ENCODE peak calls at places on chromosomes 3 and 15, in five cellular contexts. B is stimulated activated CD8-positive, alpha-beta memory T cell treated with anti-CD3 and anti-CD28 coated beads, Interleukin-7, amount 100 ng/mL, for 24 hours; E is left lobe of liver; F is left ventricle myocardium inferior; I is NCI-H1436 treated with DMSO at 0.1 percent for 48 hours. O is an unnamed sample.

GRCh38 chr3:111252795-111253194 is 181.2 kb downstream of the NECTIN3 start:
- DNase-seq in B (no peak), E (no peak), F (no peak), I (no peak), O (no peak)

GRCh38 chr15:39099524-39099923 is 481.4 kb upstream of the THBS1 start:
- DNase-seq in B (no peak), E (no peak), F (no peak), I (no peak), O (no peak)

GRCh38 chr3:97882975-97883598 is 61.3 kb downstream of the CRYBG3 start:
- DNase-seq in B (no peak), E (no peak), F (no peak), I (no peak), O (no peak)

GRCh38 chr15:39018966-39019365 is 454.4 kb upstream of the RASGRP1 start:
- DNase-seq in B (no peak), E (no peak), F (no peak), I (no peak), O (no peak)

GRCh38 chr3:126127904-126128303 is 44.0 kb upstream of the SLC41A3 start:
- DNase-seq in B (no peak), E (peak; percentile 44), F (peak; percentile 2), I (no peak), O (no peak)

GRCh38 chr3:178618197-178618596 is 82.0 kb downstream of the KCNMB2 start:
- DNase-seq in B (no peak), E (no peak), F (no peak), I (no peak), O (no peak)

GRCh38 chr3:58473275-58473674 is 18.6 kb upstream of the KCTD6 start:
- DNase-seq in B (no peak), E (no peak), F (no peak), I (no peak), O (no peak)

GRCh38 chr3:97257942-97258341 is 443.5 kb downstream of the EPHA6 start:
- DNase-seq in B (no peak), E (no peak), F (no peak), I (no peak), O (no peak)

GRCh38 chr3:131901686-131902085 is 133.1 kb downstream of the CPNE4 start:
- DNase-seq in B (no peak), E (no peak), F (no peak), I (no peak), O (no peak)

GRCh38 chr15:67089218-67090193 is 24.1 kb downstream of the SMAD3 start:
- DNase-seq in B (no peak), E (no peak), F (no peak), I (no peak), O (no peak)

GRCh38 chr15:90780916-90781315 is 63.8 kb downstream of the BLM start:
- DNase-seq in B (no peak), E (no peak), F (no peak), I (no peak), O (no peak)